ENCODE peak calls at places on chromosomes 12 and 14, in four cellular contexts. G is HCT116, L is heart left ventricle, V is stomach. B is an unnamed sample. For H3K36me3 and H3K4me1, the result is how much of the 10 kb centered on the place peaks cover.

GRCh38 chr14:105092912-105093425 is 27.7 kb upstream of the GPR132 start:
- DNase-seq in G (no peak), L (peak), V (peak), B (peak)

GRCh38 chr12:66288121-66288520 is 14.2 kb upstream of the HELB start:
- DNase-seq in G (no peak), L (no peak), V (no peak), B (no peak)

GRCh38 chr12:116766285-116766684 is 28.2 kb downstream of the RNFT2 start:
- DNase-seq in G (no peak), L (no peak), V (no peak), B (no peak)

GRCh38 chr12:32533971-32534590 is 134.7 kb downstream of the FGD4 start:
- DNase-seq in G (peak), L (peak), V (peak), B (peak)

GRCh38 chr12:47803196-47803875 is 16.4 kb downstream of the HDAC7 start:
- DNase-seq in G (no peak), L (no peak), V (no peak), B (no peak)

GRCh38 chr12:109510196-109510595 is 32.8 kb downstream of the UBE3B start:
- DNase-seq in G (no peak), L (no peak), V (no peak), B (no peak)

GRCh38 chr12:26732010-26732908 is 100.7 kb downstream of the ITPR2 start:
- DNase-seq in G (no peak), L (no peak), V (no peak), B (no peak)

GRCh38 chr14:95577067-95577800 is 42.4 kb downstream of the GLRX5 start:
- DNase-seq in G (no peak), L (no peak), V (no peak), B (no peak)

GRCh38 chr12:4292266-4293063 is 18.9 kb downstream of the CCND2 start:
- DNase-seq in G (no peak), L (no peak), V (no peak), B (no peak)

GRCh38 chr12:116517431-116518045 is 41.6 kb upstream of the MAP1LC3B2 start:
- DNase-seq in G (no peak), L (no peak), V (no peak), B (no peak)

GRCh38 chr12:126551882-126552281 is 1486.6 kb downstream of the AACS start:
- DNase-seq in G (no peak), L (no peak), V (no peak), B (no peak)

GRCh38 chr14:64208981-64209380 is 85.2 kb downstream of the ESR2 start:
- DNase-seq in G (no peak), L (no peak), V (no peak), B (no peak)

GRCh38 chr12:54569995-54570531 is 18.4 kb downstream of the PPP1R1A start:
- DNase-seq in G (no peak), L (no peak), V (no peak), B (no peak)

GRCh38 chr12:26185532-26186320 is 9.6 kb upstream of the SSPN start:
- DNase-seq in G (no peak), L (no peak), V (no peak), B (no peak)

GRCh38 chr12:45170456-45171042 is 45.3 kb upstream of the ANO6 start:
- DNase-seq in G (peak), L (peak), V (peak), B (peak)

DNA sequence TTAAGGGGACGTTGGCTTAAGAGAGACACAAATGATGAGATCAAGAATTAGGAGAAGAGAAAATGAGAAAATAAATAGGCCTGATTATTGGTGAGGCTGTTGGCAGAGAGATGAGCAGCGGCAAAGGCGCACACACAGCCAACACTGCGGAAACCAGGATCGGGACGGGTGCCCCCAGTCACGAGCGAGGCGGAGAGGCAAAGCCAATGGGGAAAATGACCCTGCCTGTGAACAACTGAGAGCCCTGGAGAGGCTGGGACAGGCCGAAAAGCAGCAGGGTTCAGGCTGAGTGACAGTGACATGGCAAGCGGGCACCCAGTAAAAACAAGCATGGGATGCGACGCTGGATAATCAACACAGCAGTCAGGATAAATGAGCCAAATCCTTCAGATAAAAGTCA is 21.0 kb downstream of the SLC15A4 start:
- DNase-seq in G (no peak), L (no peak), V (no peak), B (no peak)
- H3K36me3 ChIP-seq in G (under half), L (half or more), V (half or more), B (under half)

DNA sequence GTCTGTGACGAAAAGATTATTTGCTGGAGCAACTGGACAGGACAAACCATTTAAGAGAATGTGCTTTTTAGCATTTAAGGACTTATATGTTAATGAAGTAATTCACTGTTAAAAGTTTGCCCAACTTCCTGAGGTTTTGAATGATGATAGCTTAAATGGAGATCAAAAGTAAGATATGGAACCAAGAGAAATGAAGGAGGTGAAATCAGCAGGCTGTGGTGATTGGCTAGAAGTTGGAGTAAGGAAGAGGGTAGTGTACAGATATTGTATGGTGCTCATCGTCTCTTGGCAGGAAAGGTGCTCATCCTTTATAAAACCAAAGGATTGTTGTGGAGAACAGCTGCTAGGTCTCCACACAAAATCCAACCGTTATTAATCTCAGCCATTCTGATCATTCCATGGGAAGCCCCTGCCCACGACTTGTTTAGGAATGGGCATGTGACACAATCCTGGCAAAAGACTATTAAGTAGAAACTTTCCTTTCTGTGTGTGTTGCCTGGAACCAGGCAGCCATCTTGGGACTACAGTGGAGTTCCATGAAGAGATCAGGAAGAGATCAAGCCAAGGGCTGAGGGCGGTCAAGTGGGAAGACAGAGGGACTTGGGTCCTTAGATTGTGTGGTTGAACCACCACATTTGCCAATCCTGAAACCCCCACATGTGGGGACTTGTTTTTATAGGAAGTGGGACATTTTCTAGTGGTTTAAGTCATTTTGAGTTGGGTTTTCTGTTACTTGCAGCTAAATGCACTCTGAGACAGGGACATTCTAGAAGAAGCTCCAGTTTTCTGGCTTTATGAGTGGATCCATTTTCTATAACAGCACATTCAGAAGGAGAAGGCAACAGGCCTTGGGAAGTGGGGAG is 56.8 kb upstream of the CHST11 start:
- DNase-seq in G (no peak), L (no peak), V (no peak), B (no peak)
- H3K4me1 ChIP-seq in G (under half), L (under half), V (under half), B (under half)

GRCh38 chr12:131787143-131787660 is 41.0 kb upstream of the MMP17 start:
- DNase-seq in G (no peak), L (no peak), V (no peak), B (no peak)
- H3K36me3 ChIP-seq in G (under half), L (half or more), V (half or more), B (under half)

DNA sequence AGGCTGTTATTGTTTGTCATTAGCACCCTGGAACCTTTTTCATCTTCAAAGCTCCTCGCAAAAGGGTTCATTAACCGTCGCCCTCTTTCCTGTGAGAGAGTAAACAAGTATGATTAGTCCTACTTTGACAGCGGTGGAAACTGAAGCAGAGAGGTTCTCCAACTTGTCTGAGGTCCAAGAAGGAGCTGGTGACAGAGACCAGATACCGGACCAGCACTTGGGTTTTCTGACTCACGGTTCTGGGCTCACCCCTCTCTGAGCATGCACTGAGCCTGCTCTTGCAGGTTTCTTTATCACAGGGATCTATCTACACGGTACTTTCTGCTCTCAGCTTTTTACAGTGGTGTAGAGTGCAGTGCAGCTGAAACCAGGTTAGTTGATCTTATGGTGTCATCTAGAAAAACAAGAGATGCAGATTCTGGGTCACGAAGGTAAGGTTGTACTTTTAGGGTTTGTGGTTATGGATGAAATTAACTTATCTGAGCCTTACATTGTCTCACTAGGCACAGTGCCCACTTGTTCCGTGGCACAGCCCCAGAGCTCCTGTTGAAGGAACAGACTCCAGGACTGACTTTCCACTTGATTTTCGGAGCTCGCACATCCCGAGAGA is 62.1 kb downstream of the PPP2R5C start:
- DNase-seq in G (no peak), L (no peak), V (peak), B (no peak)
- H3K4me1 ChIP-seq in G (under half), L (half or more), V (half or more), B (under half)

GRCh38 chr14:80323266-80323665 is 112.0 kb upstream of the DIO2 start:
- DNase-seq in G (no peak), L (no peak), V (no peak), B (no peak)

GRCh38 chr14:80324649-80325048 is 113.3 kb upstream of the DIO2 start:
- DNase-seq in G (no peak), L (no peak), V (no peak), B (no peak)

GRCh38 chr14:80325112-80325511 is 113.8 kb upstream of the DIO2 start:
- DNase-seq in G (no peak), L (no peak), V (no peak), B (no peak)

GRCh38 chr14:80325688-80326087 is 114.4 kb upstream of the DIO2 start:
- DNase-seq in G (no peak), L (no peak), V (no peak), B (no peak)
- H3K36me3 ChIP-seq in G (under half), L (under half), V (under half), B (under half)